ENCODE peak calls at places on chromosomes 12 and 14, in six cellular contexts. N is stimulated activated CD8-positive, alpha-beta memory T cell treated with anti-CD3 and anti-CD28 coated beads, Interleukin-7, amount 100 ng/mL, for 4 hours; R is Right ventricle myocardium superior; C is lower lobe of right lung; L is RWPE1; U is activated CD8-positive, alpha-beta T cell treated with anti-CD3 and anti-CD28 coated beads, Interleukin-2, amount 10 ng/mL, durations not matched to agents 7 days and 5 days. Q is an unnamed sample.

GRCh38 chr14:75615200-75615599 is 36.8 kb downstream of the FLVCR2 start:
- DNase-seq in N (no peak), R (peak), C (peak), L (no peak), U (no peak), Q (no peak)

GRCh38 chr14:29039171-29039570 is 272.6 kb downstream of the FOXG1 start:
- DNase-seq in N (no peak), R (no peak), C (no peak), L (no peak), U (no peak), Q (no peak)

GRCh38 chr12:47080725-47081502 is 1.2 kb upstream of the AMIGO2 start:
- DNase-seq in N (peak), R (peak), C (peak), L (peak), U (peak), Q (no peak)

GRCh38 chr12:122862110-122862634 is 26.9 kb downstream of the HIP1R start:
- DNase-seq in N (no peak), R (peak), C (peak), L (no peak), U (no peak), Q (no peak)

GRCh38 chr14:89618309-89618708 is 201.3 kb upstream of the FOXN3 start:
- DNase-seq in N (no peak), R (no peak), C (no peak), L (no peak), U (no peak), Q (no peak)

GRCh38 chr12:46944104-46944503 is 118.3 kb upstream of the SLC38A4 start:
- DNase-seq in N (no peak), R (no peak), C (no peak), L (peak), U (no peak), Q (no peak)

GRCh38 chr12:119594772-119595445 is 1.3 kb downstream of the TMEM233 start:
- DNase-seq in N (no peak), R (peak), C (no peak), L (no peak), U (no peak), Q (peak)

GRCh38 chr12:77107121-77107520 is 41.8 kb upstream of the E2F7 start:
- DNase-seq in N (no peak), R (no peak), C (no peak), L (no peak), U (no peak), Q (no peak)

GRCh38 chr14:103316723-103317122 is 17.3 kb upstream of the EIF5 start:
- DNase-seq in N (no peak), R (no peak), C (no peak), L (no peak), U (no peak), Q (peak)